ENCODE peak calls at places on chromosomes 16 and 17, in six cellular contexts. S is activated CD4-positive, alpha-beta T cell treated with anti-CD3 and anti-CD28 coated beads, Interleukin-2, amount 10 ng/mL, durations not matched to agents 7 days and 5 days; B is naive thymus-derived CD8-positive, alpha-beta T cell; O is kidney tubule cell; U is stimulated activated CD4-positive, alpha-beta T cell treated with anti-CD3 and anti-CD28 coated beads, Interleukin-2, amount 100 ng/mL, for 48 hours; D is mesendoderm. C is an unnamed sample.

GRCh38 chr16:58755989-58756649 is 22.0 kb upstream of the GOT2 start:
- DNase-seq in S (peak), B (peak), O (peak), U (peak), D (peak), C (peak)

GRCh38 chr17:63189082-63189481 is 223.0 kb downstream of the TANC2 start:
- DNase-seq in S (no peak), B (no peak), O (peak), U (no peak), D (no peak), C (no peak)

GRCh38 chr17:28885951-28886350 is 11.6 kb downstream of the FLOT2 start:
- DNase-seq in S (no peak), B (no peak), O (no peak), U (no peak), D (no peak), C (no peak)

GRCh38 chr16:492211-492875 is 35.2 kb upstream of the CAPN15 start:
- DNase-seq in S (no peak), B (no peak), O (no peak), U (no peak), D (no peak), C (peak)

GRCh38 chr17:68491864-68492263 is 20.4 kb upstream of the PRKAR1A start:
- DNase-seq in S (no peak), B (no peak), O (no peak), U (no peak), D (no peak), C (no peak)

GRCh38 chr17:77924757-77925336 is 33.7 kb upstream of the TNRC6C start:
- DNase-seq in S (no peak), B (no peak), O (no peak), U (no peak), D (peak), C (peak)

GRCh38 chr17:68427575-68427974 is 29.7 kb downstream of the WIPI1 start:
- DNase-seq in S (no peak), B (no peak), O (no peak), U (no peak), D (no peak), C (no peak)

GRCh38 chr17:74200112-74200511 is 3.4 kb upstream of the RPL38 start:
- DNase-seq in S (no peak), B (no peak), O (no peak), U (no peak), D (no peak), C (no peak)

GRCh38 chr17:14261406-14261805 is 24.7 kb upstream of the CDRT15 start:
- DNase-seq in S (no peak), B (no peak), O (no peak), U (no peak), D (no peak), C (no peak)

GRCh38 chr17:67754001-67754400 is 36.3 kb downstream of the NOL11 start:
- DNase-seq in S (no peak), B (no peak), O (no peak), U (no peak), D (no peak), C (no peak)

GRCh38 chr17:17605747-17606083 is 14.2 kb upstream of the PEMT start:
- DNase-seq in S (no peak), B (no peak), O (no peak), U (no peak), D (no peak), C (no peak)

GRCh38 chr17:81142301-81143199 is 22.8 kb upstream of the PVALEF start:
- DNase-seq in S (peak), B (peak), O (peak), U (peak), D (peak), C (peak)

GRCh38 chr17:6450926-6451717 is 6.9 kb downstream of the PIMREG start:
- DNase-seq in S (no peak), B (no peak), O (no peak), U (no peak), D (no peak), C (peak)

GRCh38 chr16:49084628-49085390 is 196.8 kb downstream of the CBLN1 start:
- DNase-seq in S (no peak), B (no peak), O (no peak), U (no peak), D (peak), C (no peak)

GRCh38 chr16:73418746-73419145 is 370.8 kb upstream of the ZFHX3 start:
- DNase-seq in S (no peak), B (no peak), O (no peak), U (no peak), D (no peak), C (no peak)

GRCh38 chr17:15966879-15967248 is 21.9 kb downstream of the ADORA2B start:
- DNase-seq in S (no peak), B (no peak), O (peak), U (no peak), D (peak), C (peak)

GRCh38 chr17:51000835-51001638 is 119.6 kb downstream of the SPAG9 start:
- DNase-seq in S (peak), B (peak), O (peak), U (no peak), D (peak), C (peak)

GRCh38 chr17:68697850-68698313 is 96.7 kb upstream of the FAM20A start:
- DNase-seq in S (no peak), B (no peak), O (no peak), U (no peak), D (no peak), C (no peak)

GRCh38 chr16:89106533-89107208 is 13.0 kb downstream of the ACSF3 start:
- DNase-seq in S (no peak), B (no peak), O (no peak), U (no peak), D (no peak), C (no peak)

GRCh38 chr16:84948855-84949610 is 62.3 kb downstream of the ZDHHC7 start:
- DNase-seq in S (no peak), B (peak), O (no peak), U (no peak), D (no peak), C (no peak)

GRCh38 chr17:74360993-74361612 is 565 bp downstream of the BTBD17 start:
- DNase-seq in S (no peak), B (no peak), O (no peak), U (no peak), D (peak), C (no peak)

GRCh38 chr16:70678898-70679652 is 6.8 kb downstream of the MTSS2 start:
- DNase-seq in S (no peak), B (no peak), O (no peak), U (no peak), D (peak), C (no peak)

GRCh38 chr16:7946142-7946541 is 613.5 kb downstream of the RBFOX1 start:
- DNase-seq in S (no peak), B (no peak), O (no peak), U (no peak), D (no peak), C (no peak)

GRCh38 chr17:63126607-63127006 is 160.6 kb downstream of the TANC2 start:
- DNase-seq in S (no peak), B (no peak), O (no peak), U (no peak), D (no peak), C (no peak)

GRCh38 chr17:59534583-59534982 is 30.8 kb upstream of the DHX40 start:
- DNase-seq in S (no peak), B (no peak), O (no peak), U (no peak), D (no peak), C (peak)

GRCh38 chr16:85475233-85475632 is 137.9 kb upstream of the GSE1 start:
- DNase-seq in S (no peak), B (no peak), O (no peak), U (no peak), D (no peak), C (no peak)

GRCh38 chr17:74604748-74605147 is 12.7 kb upstream of the CD300LD start:
- DNase-seq in S (no peak), B (no peak), O (no peak), U (no peak), D (no peak), C (no peak)

GRCh38 chr16:57229079-57229478 is 16.0 kb upstream of the ARL2BP start:
- DNase-seq in S (no peak), B (no peak), O (no peak), U (no peak), D (no peak), C (no peak)

GRCh38 chr17:28811594-28812135 is 30.9 kb downstream of the FAM222B start:
- DNase-seq in S (peak), B (no peak), O (peak), U (no peak), D (peak), C (no peak)

GRCh38 chr17:37519241-37519985 is 29.7 kb downstream of the DUSP14 start:
- DNase-seq in S (no peak), B (no peak), O (no peak), U (no peak), D (no peak), C (no peak)

GRCh38 chr16:3465911-3466584 is 22.6 kb downstream of the NAA60 start:
- DNase-seq in S (no peak), B (no peak), O (no peak), U (no peak), D (no peak), C (no peak)

GRCh38 chr17:29847118-29847517 is 82.9 kb downstream of the SSH2 start:
- DNase-seq in S (no peak), B (no peak), O (no peak), U (no peak), D (no peak), C (no peak)

GRCh38 chr16:81623365-81624102 is 155.6 kb upstream of the PLCG2 start:
- DNase-seq in S (peak), B (peak), O (peak), U (peak), D (peak), C (peak)